ENCODE peak calls at places on chromosomes 3 and 15, in nine cellular contexts. One of them, this sample, is unnamed. For H3K27me3, the result is how much of the 10 kb centered on the place peaks cover.

GRCh38 chr3:138455801-138456716 is 21.6 kb downstream of the ESYT3 start:
- DNase-seq in PC-3: peak
- DNase-seq in pancreas: no peak
- DNase-seq in GM06990: no peak
- DNase-seq in naive thymus-derived CD4-positive, alpha-beta T cell: no peak
- DNase-seq in transverse colon: no peak
- DNase-seq in AG04450: no peak
- DNase-seq in heart left ventricle: no peak
- DNase-seq in CD8-positive, alpha-beta memory T cell: no peak
- DNase-seq in this sample: peak

GRCh38 chr3:12288466-12289129 is at the start of gene PPARG:
- DNase-seq in PC-3: peak
- DNase-seq in pancreas: no peak
- DNase-seq in GM06990: no peak
- DNase-seq in naive thymus-derived CD4-positive, alpha-beta T cell: no peak
- DNase-seq in transverse colon: peak
- DNase-seq in AG04450: no peak
- DNase-seq in heart left ventricle: peak
- DNase-seq in CD8-positive, alpha-beta memory T cell: no peak
- DNase-seq in this sample: peak

GRCh38 chr3:123026551-123027291 is 842 bp downstream of the SEMA5B start:
- DNase-seq in PC-3: no peak
- DNase-seq in pancreas: peak
- DNase-seq in GM06990: no peak
- DNase-seq in naive thymus-derived CD4-positive, alpha-beta T cell: no peak
- DNase-seq in transverse colon: peak
- DNase-seq in AG04450: no peak
- DNase-seq in heart left ventricle: peak
- DNase-seq in CD8-positive, alpha-beta memory T cell: peak
- DNase-seq in this sample: peak

GRCh38 chr15:71790081-71790480 is 20.3 kb upstream of the NR2E3 start:
- DNase-seq in PC-3: peak
- DNase-seq in pancreas: no peak
- DNase-seq in GM06990: no peak
- DNase-seq in naive thymus-derived CD4-positive, alpha-beta T cell: no peak
- DNase-seq in transverse colon: no peak
- DNase-seq in AG04450: no peak
- DNase-seq in heart left ventricle: no peak
- DNase-seq in CD8-positive, alpha-beta memory T cell: no peak
- DNase-seq in this sample: no peak

GRCh38 chr15:62301993-62302665 is 137.0 kb upstream of the C2CD4B start:
- DNase-seq in PC-3: no peak
- DNase-seq in pancreas: peak
- DNase-seq in GM06990: no peak
- DNase-seq in naive thymus-derived CD4-positive, alpha-beta T cell: no peak
- DNase-seq in transverse colon: no peak
- DNase-seq in AG04450: no peak
- DNase-seq in heart left ventricle: no peak
- DNase-seq in CD8-positive, alpha-beta memory T cell: no peak
- DNase-seq in this sample: no peak

GRCh38 chr3:122183521-122183892 is at the start of gene CASR:
- DNase-seq in PC-3: no peak
- DNase-seq in pancreas: peak
- DNase-seq in GM06990: peak
- DNase-seq in naive thymus-derived CD4-positive, alpha-beta T cell: no peak
- DNase-seq in transverse colon: peak
- DNase-seq in AG04450: no peak
- DNase-seq in heart left ventricle: no peak
- DNase-seq in CD8-positive, alpha-beta memory T cell: no peak
- DNase-seq in this sample: peak

GRCh38 chr3:30294241-30294667 is 312.1 kb upstream of the TGFBR2 start:
- DNase-seq in PC-3: no peak
- DNase-seq in pancreas: no peak
- DNase-seq in GM06990: no peak
- DNase-seq in naive thymus-derived CD4-positive, alpha-beta T cell: no peak
- DNase-seq in transverse colon: no peak
- DNase-seq in AG04450: no peak
- DNase-seq in heart left ventricle: no peak
- DNase-seq in CD8-positive, alpha-beta memory T cell: no peak
- DNase-seq in this sample: no peak

GRCh38 chr15:63056843-63057242 is 14.3 kb downstream of the TPM1 start:
- DNase-seq in PC-3: no peak
- DNase-seq in pancreas: no peak
- DNase-seq in GM06990: no peak
- DNase-seq in naive thymus-derived CD4-positive, alpha-beta T cell: no peak
- DNase-seq in transverse colon: peak
- DNase-seq in AG04450: peak
- DNase-seq in heart left ventricle: peak
- DNase-seq in CD8-positive, alpha-beta memory T cell: no peak
- DNase-seq in this sample: no peak

GRCh38 chr3:77320514-77320913 is 280.6 kb downstream of the ROBO2 start:
- DNase-seq in PC-3: peak
- DNase-seq in pancreas: no peak
- DNase-seq in GM06990: no peak
- DNase-seq in naive thymus-derived CD4-positive, alpha-beta T cell: no peak
- DNase-seq in transverse colon: no peak
- DNase-seq in AG04450: peak
- DNase-seq in heart left ventricle: no peak
- DNase-seq in CD8-positive, alpha-beta memory T cell: no peak
- DNase-seq in this sample: no peak

GRCh38 chr3:25088284-25088683 is 339.8 kb upstream of the RARB start:
- DNase-seq in PC-3: no peak
- DNase-seq in pancreas: no peak
- DNase-seq in GM06990: no peak
- DNase-seq in naive thymus-derived CD4-positive, alpha-beta T cell: no peak
- DNase-seq in transverse colon: no peak
- DNase-seq in AG04450: no peak
- DNase-seq in heart left ventricle: no peak
- DNase-seq in CD8-positive, alpha-beta memory T cell: no peak
- DNase-seq in this sample: no peak

GRCh38 chr3:25096536-25096935 is 331.5 kb upstream of the RARB start:
- DNase-seq in PC-3: no peak
- DNase-seq in pancreas: no peak
- DNase-seq in GM06990: no peak
- DNase-seq in naive thymus-derived CD4-positive, alpha-beta T cell: no peak
- DNase-seq in transverse colon: no peak
- DNase-seq in AG04450: no peak
- DNase-seq in heart left ventricle: no peak
- DNase-seq in CD8-positive, alpha-beta memory T cell: no peak
- DNase-seq in this sample: no peak

GRCh38 chr3:25090869-25091453 is 337.1 kb upstream of the RARB start:
- DNase-seq in PC-3: no peak
- DNase-seq in pancreas: no peak
- DNase-seq in GM06990: no peak
- DNase-seq in naive thymus-derived CD4-positive, alpha-beta T cell: no peak
- DNase-seq in transverse colon: no peak
- DNase-seq in AG04450: no peak
- DNase-seq in heart left ventricle: no peak
- DNase-seq in CD8-positive, alpha-beta memory T cell: no peak
- DNase-seq in this sample: no peak

GRCh38 chr3:25094932-25095690 is 333.0 kb upstream of the RARB start:
- DNase-seq in PC-3: no peak
- DNase-seq in pancreas: no peak
- DNase-seq in GM06990: no peak
- DNase-seq in naive thymus-derived CD4-positive, alpha-beta T cell: no peak
- DNase-seq in transverse colon: no peak
- DNase-seq in AG04450: no peak
- DNase-seq in heart left ventricle: no peak
- DNase-seq in CD8-positive, alpha-beta memory T cell: no peak
- DNase-seq in this sample: no peak

DNA sequence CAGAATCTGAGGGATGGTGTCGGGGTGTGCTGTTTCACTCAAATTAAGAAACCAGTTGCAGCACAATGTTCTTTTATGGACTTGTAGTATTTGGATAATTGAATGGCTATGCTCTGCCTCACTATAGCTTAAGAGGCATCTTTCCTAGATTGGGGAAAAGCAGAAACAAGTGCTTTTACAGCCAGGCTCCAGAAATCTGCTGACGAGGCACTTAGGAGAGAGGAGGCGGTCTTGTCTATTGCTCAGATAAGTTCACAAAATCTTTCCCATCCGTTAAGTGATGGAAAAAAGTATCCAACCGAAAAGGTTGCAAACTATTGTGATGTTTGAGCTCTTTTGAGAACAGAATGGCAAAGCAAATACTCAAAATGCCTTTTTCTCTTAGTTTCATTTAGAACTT is 336.1 kb upstream of the RARB start:
- DNase-seq in PC-3: no peak
- DNase-seq in pancreas: no peak
- DNase-seq in GM06990: no peak
- DNase-seq in naive thymus-derived CD4-positive, alpha-beta T cell: no peak
- DNase-seq in transverse colon: no peak
- DNase-seq in AG04450: no peak
- DNase-seq in heart left ventricle: no peak
- DNase-seq in CD8-positive, alpha-beta memory T cell: no peak
- DNase-seq in this sample: no peak
- H3K27me3 ChIP-seq in PC-3: under half
- H3K27me3 ChIP-seq in pancreas: under half
- H3K27me3 ChIP-seq in GM06990: under half
- H3K27me3 ChIP-seq in naive thymus-derived CD4-positive, alpha-beta T cell: under half
- H3K27me3 ChIP-seq in transverse colon: under half
- H3K27me3 ChIP-seq in AG04450: under half
- H3K27me3 ChIP-seq in heart left ventricle: under half
- H3K27me3 ChIP-seq in CD8-positive, alpha-beta memory T cell: under half
- H3K27me3 ChIP-seq in this sample: under half

DNA sequence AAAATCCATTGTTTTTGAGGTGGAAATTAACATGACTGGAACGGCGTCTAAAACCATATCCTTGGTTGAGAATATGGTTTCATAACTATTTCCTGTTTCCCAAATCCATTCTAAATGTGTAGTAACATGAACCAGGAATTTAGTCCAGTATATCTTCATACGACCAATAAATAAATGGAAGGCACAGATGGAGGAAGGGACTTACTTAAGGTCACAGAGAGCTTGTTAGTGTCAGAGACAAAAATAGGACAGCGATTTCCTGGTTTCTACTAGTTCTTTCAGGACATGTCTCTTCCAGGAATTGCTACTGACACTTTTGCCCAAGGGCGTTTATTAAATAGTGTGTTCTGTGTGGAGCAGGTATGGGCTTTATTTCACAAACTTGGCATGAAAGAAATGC is 41.2 kb downstream of the HES1 start:
- DNase-seq in PC-3: no peak
- DNase-seq in pancreas: no peak
- DNase-seq in GM06990: no peak
- DNase-seq in naive thymus-derived CD4-positive, alpha-beta T cell: no peak
- DNase-seq in transverse colon: no peak
- DNase-seq in AG04450: no peak
- DNase-seq in heart left ventricle: no peak
- DNase-seq in CD8-positive, alpha-beta memory T cell: no peak
- DNase-seq in this sample: no peak
- H3K27me3 ChIP-seq in PC-3: under half
- H3K27me3 ChIP-seq in pancreas: under half
- H3K27me3 ChIP-seq in GM06990: under half
- H3K27me3 ChIP-seq in naive thymus-derived CD4-positive, alpha-beta T cell: under half
- H3K27me3 ChIP-seq in transverse colon: under half
- H3K27me3 ChIP-seq in AG04450: under half
- H3K27me3 ChIP-seq in heart left ventricle: under half
- H3K27me3 ChIP-seq in CD8-positive, alpha-beta memory T cell: under half
- H3K27me3 ChIP-seq in this sample: under half

DNA sequence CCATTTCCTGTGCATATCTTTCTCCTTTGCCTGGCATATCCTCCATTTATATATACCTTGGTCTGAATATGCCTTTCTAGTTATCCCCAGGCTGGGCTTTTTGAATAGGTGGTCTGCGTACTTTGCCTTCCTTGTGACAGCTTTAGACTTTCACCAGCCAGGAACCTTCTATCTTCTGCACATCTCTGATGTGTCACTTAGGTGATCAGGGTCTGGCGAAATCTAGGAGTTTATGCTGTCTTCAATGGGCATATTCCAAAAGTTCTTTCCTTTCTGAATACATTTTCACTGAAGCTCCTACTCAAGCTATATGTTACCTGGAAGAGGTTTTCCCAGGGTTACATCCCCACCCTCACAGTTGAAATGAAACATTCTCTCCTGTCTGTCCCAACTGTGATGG is 27.8 kb upstream of the ST3GAL6 start:
- DNase-seq in PC-3: no peak
- DNase-seq in pancreas: no peak
- DNase-seq in GM06990: no peak
- DNase-seq in naive thymus-derived CD4-positive, alpha-beta T cell: no peak
- DNase-seq in transverse colon: no peak
- DNase-seq in AG04450: no peak
- DNase-seq in heart left ventricle: no peak
- DNase-seq in CD8-positive, alpha-beta memory T cell: no peak
- DNase-seq in this sample: no peak
- H3K27me3 ChIP-seq in PC-3: under half
- H3K27me3 ChIP-seq in pancreas: under half
- H3K27me3 ChIP-seq in GM06990: under half
- H3K27me3 ChIP-seq in naive thymus-derived CD4-positive, alpha-beta T cell: under half
- H3K27me3 ChIP-seq in transverse colon: under half
- H3K27me3 ChIP-seq in AG04450: under half
- H3K27me3 ChIP-seq in heart left ventricle: under half
- H3K27me3 ChIP-seq in CD8-positive, alpha-beta memory T cell: under half
- H3K27me3 ChIP-seq in this sample: under half

GRCh38 chr3:133367431-133367830 is 32.4 kb upstream of the BFSP2 start:
- DNase-seq in PC-3: no peak
- DNase-seq in pancreas: no peak
- DNase-seq in GM06990: no peak
- DNase-seq in naive thymus-derived CD4-positive, alpha-beta T cell: no peak
- DNase-seq in transverse colon: no peak
- DNase-seq in AG04450: no peak
- DNase-seq in heart left ventricle: no peak
- DNase-seq in CD8-positive, alpha-beta memory T cell: no peak
- DNase-seq in this sample: no peak

GRCh38 chr3:133367956-133368355 is 31.9 kb upstream of the BFSP2 start:
- DNase-seq in PC-3: no peak
- DNase-seq in pancreas: no peak
- DNase-seq in GM06990: no peak
- DNase-seq in naive thymus-derived CD4-positive, alpha-beta T cell: no peak
- DNase-seq in transverse colon: no peak
- DNase-seq in AG04450: no peak
- DNase-seq in heart left ventricle: no peak
- DNase-seq in CD8-positive, alpha-beta memory T cell: no peak
- DNase-seq in this sample: no peak

GRCh38 chr3:133366921-133367320 is 32.9 kb upstream of the BFSP2 start:
- DNase-seq in PC-3: no peak
- DNase-seq in pancreas: no peak
- DNase-seq in GM06990: no peak
- DNase-seq in naive thymus-derived CD4-positive, alpha-beta T cell: no peak
- DNase-seq in transverse colon: no peak
- DNase-seq in AG04450: no peak
- DNase-seq in heart left ventricle: no peak
- DNase-seq in CD8-positive, alpha-beta memory T cell: no peak
- DNase-seq in this sample: no peak

GRCh38 chr3:133371181-133371580 is 28.7 kb upstream of the BFSP2 start:
- DNase-seq in PC-3: no peak
- DNase-seq in pancreas: no peak
- DNase-seq in GM06990: no peak
- DNase-seq in naive thymus-derived CD4-positive, alpha-beta T cell: no peak
- DNase-seq in transverse colon: no peak
- DNase-seq in AG04450: no peak
- DNase-seq in heart left ventricle: no peak
- DNase-seq in CD8-positive, alpha-beta memory T cell: no peak
- DNase-seq in this sample: no peak

DNA sequence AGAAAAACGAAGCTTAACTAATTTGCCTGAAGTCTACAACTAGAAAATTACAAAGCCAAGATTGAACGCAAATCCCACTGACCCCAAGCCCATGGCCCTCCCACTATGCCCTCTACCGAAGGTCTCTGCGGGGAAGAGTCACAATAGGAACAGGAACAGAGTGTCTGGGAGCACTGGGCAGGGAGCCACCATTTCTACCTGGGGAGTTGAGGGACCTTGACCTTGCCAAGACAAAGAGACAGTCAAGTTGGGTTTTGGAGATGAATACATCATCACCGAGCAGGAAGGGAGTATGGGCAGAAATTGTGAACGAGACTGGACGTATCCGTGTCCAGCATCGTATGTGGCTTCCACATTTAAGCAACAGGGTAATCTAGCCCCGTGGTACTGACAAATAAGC is 30.8 kb upstream of the BFSP2 start:
- DNase-seq in PC-3: no peak
- DNase-seq in pancreas: no peak
- DNase-seq in GM06990: no peak
- DNase-seq in naive thymus-derived CD4-positive, alpha-beta T cell: no peak
- DNase-seq in transverse colon: no peak
- DNase-seq in AG04450: no peak
- DNase-seq in heart left ventricle: no peak
- DNase-seq in CD8-positive, alpha-beta memory T cell: no peak
- DNase-seq in this sample: no peak
- H3K27me3 ChIP-seq in PC-3: under half
- H3K27me3 ChIP-seq in pancreas: under half
- H3K27me3 ChIP-seq in GM06990: under half
- H3K27me3 ChIP-seq in naive thymus-derived CD4-positive, alpha-beta T cell: under half
- H3K27me3 ChIP-seq in transverse colon: under half
- H3K27me3 ChIP-seq in AG04450: under half
- H3K27me3 ChIP-seq in heart left ventricle: under half
- H3K27me3 ChIP-seq in CD8-positive, alpha-beta memory T cell: under half
- H3K27me3 ChIP-seq in this sample: under half

This sample was measured in lower lobe of right lung.